ENCODE peak calls at places on chromosomes 4 and X, in four cellular contexts. M, B, C and E are unnamed samples.

GRCh38 chrX:77014655-77015377 is 432.4 kb upstream of the FGF16 start:
- DNase-seq in M (peak), B (no peak), C (no peak), E (peak)

GRCh38 chr4:95998311-95998710 is 158.4 kb downstream of the PDHA2 start:
- DNase-seq in M (no peak), B (no peak), C (no peak), E (no peak)

GRCh38 chr4:153232768-153233167 is 28.5 kb downstream of the TRIM2 start:
- DNase-seq in M (no peak), B (no peak), C (no peak), E (no peak)

GRCh38 chr4:1399508-1400190 is 6.6 kb downstream of the NKX1-1 start:
- DNase-seq in M (no peak), B (no peak), C (peak), E (no peak)

GRCh38 chr4:22385615-22386014 is 130.3 kb downstream of the ADGRA3 start:
- DNase-seq in M (peak), B (no peak), C (no peak), E (no peak)

GRCh38 chrX:15188039-15188438 is 81.8 kb downstream of the ASB9 start:
- DNase-seq in M (no peak), B (no peak), C (no peak), E (no peak)

GRCh38 chr4:71290481-71290880 is 48.3 kb upstream of the SLC4A4 start:
- DNase-seq in M (no peak), B (no peak), C (no peak), E (no peak)

GRCh38 chr4:48109413-48110263 is 24.4 kb downstream of the TXK start:
- DNase-seq in M (no peak), B (no peak), C (no peak), E (no peak)

GRCh38 chr4:148166132-148166531 is 276.1 kb downstream of the NR3C2 start:
- DNase-seq in M (no peak), B (no peak), C (no peak), E (no peak)

GRCh38 chr4:30269850-30270249 is 450.3 kb upstream of the PCDH7 start:
- DNase-seq in M (no peak), B (no peak), C (no peak), E (no peak)

GRCh38 chr4:41196633-41197332 is 17.6 kb downstream of the APBB2 start:
- DNase-seq in M (no peak), B (no peak), C (no peak), E (no peak)

GRCh38 chr4:52998413-52998812 is 136.3 kb downstream of the RASL11B start:
- DNase-seq in M (no peak), B (no peak), C (no peak), E (no peak)

GRCh38 chr4:181949704-181950312 is 293.4 kb upstream of the TENM3 start:
- DNase-seq in M (no peak), B (no peak), C (no peak), E (no peak)

GRCh38 chrX:54007682-54008081 is 36.6 kb downstream of the PHF8 start:
- DNase-seq in M (no peak), B (no peak), C (no peak), E (no peak)

GRCh38 chrX:51395474-51395806 is 62.8 kb downstream of the NUDT10 start:
- DNase-seq in M (no peak), B (no peak), C (no peak), E (no peak)

GRCh38 chr4:78648639-78649363 is 97.2 kb downstream of the ANXA3 start:
- DNase-seq in M (no peak), B (no peak), C (no peak), E (no peak)

GRCh38 chr4:26105815-26106699 is 192.0 kb downstream of the SMIM20 start:
- DNase-seq in M (no peak), B (no peak), C (no peak), E (no peak)

GRCh38 chr4:90099795-90100194 is 27.4 kb upstream of the CCSER1 start:
- DNase-seq in M (no peak), B (no peak), C (no peak), E (no peak)

GRCh38 chr4:56619160-56619559 is 61.9 kb downstream of the HOPX start:
- DNase-seq in M (no peak), B (no peak), C (no peak), E (no peak)

GRCh38 chrX:108417257-108417656 is 21.0 kb downstream of the COL4A6 start:
- DNase-seq in M (no peak), B (no peak), C (no peak), E (no peak)

GRCh38 chr4:164779811-164780216 is 25.9 kb downstream of the SMIM31 start:
- DNase-seq in M (peak), B (no peak), C (no peak), E (peak)

GRCh38 chrX:150990910-150991309 is 7.8 kb downstream of the HMGB3 start:
- DNase-seq in M (no peak), B (no peak), C (no peak), E (no peak)

GRCh38 chrX:41561045-41561444 is 113.9 kb downstream of the NYX start:
- DNase-seq in M (peak), B (no peak), C (no peak), E (peak)

GRCh38 chr4:152663203-152664066 is 16.4 kb downstream of the TMEM154 start:
- DNase-seq in M (no peak), B (no peak), C (no peak), E (no peak)

GRCh38 chrX:63930140-63930539 is 145.1 kb upstream of the ARHGEF9 start:
- DNase-seq in M (no peak), B (no peak), C (no peak), E (peak)
- TF ChIP-seq CTCF in M (no peak), B (no peak), C (peak), E (peak)

DNA sequence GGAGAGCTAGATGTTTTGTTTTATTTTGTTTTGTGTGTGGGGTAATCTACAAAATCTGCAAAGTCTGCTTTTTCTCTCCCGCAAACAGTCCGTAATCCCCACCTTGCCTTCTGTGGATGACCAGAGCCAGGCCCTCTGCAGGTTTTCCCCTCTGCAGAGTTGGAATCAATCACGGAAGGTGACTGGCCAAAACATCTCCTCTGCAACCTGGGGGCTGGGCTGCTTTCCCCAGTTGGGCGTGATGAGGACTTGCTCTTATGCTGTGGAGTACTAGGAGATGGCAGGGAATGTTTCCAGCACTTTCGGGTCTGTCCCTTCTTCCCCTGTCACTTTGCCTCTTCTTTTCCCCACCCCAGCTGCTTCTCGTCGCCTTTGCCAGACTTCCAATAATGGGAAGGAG is 1.1 kb downstream of the TMEM35A start:
- DNase-seq in M (no peak), B (no peak), C (no peak), E (no peak)
- TF ChIP-seq CTCF in M (no peak), B (no peak), C (no peak), E (no peak)

GRCh38 chrX:17023670-17024069 is 77.2 kb downstream of the REPS2 start:
- DNase-seq in M (no peak), B (no peak), C (no peak), E (no peak)
- TF ChIP-seq CTCF in M (no peak), B (no peak), C (no peak), E (no peak)

GRCh38 chrX:18434896-18435295 is 9.5 kb downstream of the CDKL5 start:
- DNase-seq in M (no peak), B (no peak), C (no peak), E (no peak)
- TF ChIP-seq CTCF in M (no peak), B (no peak), C (no peak), E (no peak)

GRCh38 chr4:113444386-113444785 is 317.2 kb downstream of the CAMK2D start:
- DNase-seq in M (no peak), B (no peak), C (no peak), E (no peak)
- TF ChIP-seq CTCF in M (no peak), B (no peak), C (no peak), E (no peak)

GRCh38 chr4:7333801-7334421 is 100.8 kb downstream of the PSAPL1 start:
- DNase-seq in M (no peak), B (no peak), C (no peak), E (no peak)
- TF ChIP-seq CTCF in M (no peak), B (no peak), C (no peak), E (no peak)

GRCh38 chr4:17546678-17547077 is 30.3 kb upstream of the LAP3 start:
- DNase-seq in M (no peak), B (no peak), C (no peak), E (no peak)

GRCh38 chr4:17544831-17545234 is 29.9 kb downstream of the CLRN2 start:
- DNase-seq in M (no peak), B (no peak), C (no peak), E (no peak)

GRCh38 chr4:17545374-17546140 is 30.6 kb downstream of the CLRN2 start:
- DNase-seq in M (no peak), B (no peak), C (no peak), E (no peak)

GRCh38 chr4:17546222-17546621 is 30.8 kb upstream of the LAP3 start:
- DNase-seq in M (no peak), B (no peak), C (no peak), E (no peak)

GRCh38 chr4:17544205-17544604 is 29.2 kb downstream of the CLRN2 start:
- DNase-seq in M (no peak), B (no peak), C (no peak), E (no peak)
- TF ChIP-seq CTCF in M (no peak), B (no peak), C (no peak), E (no peak)

DNA sequence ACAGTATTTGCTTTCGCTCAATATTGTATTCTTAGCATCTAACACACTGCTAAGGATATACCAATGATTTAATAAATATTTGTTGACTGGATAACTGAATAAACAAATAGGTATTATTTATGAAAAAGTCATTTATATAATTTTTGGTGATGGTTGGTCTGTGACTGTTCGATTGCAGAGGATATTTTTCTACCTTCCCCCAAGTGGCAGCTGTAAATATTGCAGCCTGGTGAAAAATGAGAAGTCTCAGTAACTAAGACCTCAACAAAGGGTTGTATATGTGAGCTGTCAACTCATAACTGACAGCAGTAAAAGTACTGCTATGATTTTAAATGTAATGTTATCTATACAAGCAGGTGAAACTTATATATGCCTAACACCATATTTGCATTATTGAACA is 36.0 kb downstream of the HTR2C start:
- DNase-seq in M (no peak), B (no peak), C (no peak), E (no peak)
- TF ChIP-seq CTCF in M (no peak), B (no peak), C (peak), E (no peak)

DNA sequence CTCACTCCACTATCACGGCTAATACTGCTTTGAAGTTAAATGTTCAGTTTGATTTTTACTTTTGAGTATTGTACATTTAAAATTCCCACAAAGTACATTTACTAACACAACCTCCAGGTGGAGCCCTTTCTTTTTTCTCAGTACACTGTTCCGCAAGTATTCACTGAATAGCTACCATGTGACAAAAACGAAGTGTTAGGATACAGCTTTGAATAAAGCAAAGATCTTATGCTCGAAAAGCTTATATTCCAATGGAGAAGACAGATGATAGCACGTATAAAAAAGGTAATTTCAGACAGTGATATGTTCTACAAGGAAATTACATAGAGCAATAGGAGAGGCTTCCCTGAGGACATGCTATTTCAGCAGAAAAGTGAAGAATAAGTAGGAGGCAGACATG is 60.7 kb upstream of the ABCG2 start:
- DNase-seq in M (no peak), B (no peak), C (no peak), E (no peak)
- TF ChIP-seq CTCF in M (peak), B (peak), C (peak), E (peak)